ENCODE peak calls at places on chromosomes 2 and 18, in nine cellular contexts. One of them, this sample, is unnamed.

GRCh38 chr2:169767243-169767888 is 31.3 kb upstream of the SSB start:
- DNase-seq in BJ: no peak
- DNase-seq in WTC11: peak; percentile 31
- DNase-seq in K562: peak; percentile 44
- DNase-seq in AG09309: no peak
- DNase-seq in LNCaP clone FGC: peak; percentile 22
- DNase-seq in endothelial cell: peak; percentile 47
- DNase-seq in fibroblast of pulmonary artery: peak; percentile 76
- DNase-seq in progenitor cell of endocrine pancreas: no peak
- DNase-seq in this sample: peak; percentile 40

GRCh38 chr2:174486614-174487535 is at the start of gene GPR155:
- DNase-seq in BJ: peak; percentile 85
- DNase-seq in WTC11: peak; percentile 100
- DNase-seq in K562: peak; percentile 99
- DNase-seq in AG09309: peak; percentile 88
- DNase-seq in LNCaP clone FGC: peak; percentile 89
- DNase-seq in endothelial cell: peak; percentile 98
- DNase-seq in fibroblast of pulmonary artery: peak; percentile 99
- DNase-seq in progenitor cell of endocrine pancreas: peak; percentile 98
- DNase-seq in this sample: peak; percentile 100

GRCh38 chr18:9520666-9521065 is 45.4 kb downstream of the RALBP1 start:
- DNase-seq in BJ: no peak
- DNase-seq in WTC11: no peak
- DNase-seq in K562: no peak
- DNase-seq in AG09309: no peak
- DNase-seq in LNCaP clone FGC: no peak
- DNase-seq in endothelial cell: no peak
- DNase-seq in fibroblast of pulmonary artery: peak; percentile 18
- DNase-seq in progenitor cell of endocrine pancreas: no peak
- DNase-seq in this sample: no peak

GRCh38 chr2:88054300-88055048 is 1.1 kb downstream of the KRCC1 start:
- DNase-seq in BJ: no peak
- DNase-seq in WTC11: no peak
- DNase-seq in K562: no peak
- DNase-seq in AG09309: no peak
- DNase-seq in LNCaP clone FGC: no peak
- DNase-seq in endothelial cell: no peak
- DNase-seq in fibroblast of pulmonary artery: peak; percentile 8
- DNase-seq in progenitor cell of endocrine pancreas: no peak
- DNase-seq in this sample: no peak

GRCh38 chr2:20917724-20918572 is 95.0 kb upstream of the LDAH start:
- DNase-seq in BJ: no peak
- DNase-seq in WTC11: no peak
- DNase-seq in K562: no peak
- DNase-seq in AG09309: no peak
- DNase-seq in LNCaP clone FGC: no peak
- DNase-seq in endothelial cell: no peak
- DNase-seq in fibroblast of pulmonary artery: peak; percentile 3
- DNase-seq in progenitor cell of endocrine pancreas: no peak
- DNase-seq in this sample: no peak

GRCh38 chr2:3039188-3040065 is 338.2 kb downstream of the EIPR1 start:
- DNase-seq in BJ: no peak
- DNase-seq in WTC11: no peak
- DNase-seq in K562: no peak
- DNase-seq in AG09309: no peak
- DNase-seq in LNCaP clone FGC: no peak
- DNase-seq in endothelial cell: no peak
- DNase-seq in fibroblast of pulmonary artery: no peak
- DNase-seq in progenitor cell of endocrine pancreas: no peak
- DNase-seq in this sample: no peak

GRCh38 chr2:42659601-42660000 is 91.2 kb downstream of the MTA3 start:
- DNase-seq in BJ: no peak
- DNase-seq in WTC11: no peak
- DNase-seq in K562: no peak
- DNase-seq in AG09309: no peak
- DNase-seq in LNCaP clone FGC: no peak
- DNase-seq in endothelial cell: no peak
- DNase-seq in fibroblast of pulmonary artery: peak; percentile 35
- DNase-seq in progenitor cell of endocrine pancreas: no peak
- DNase-seq in this sample: no peak

GRCh38 chr2:8334866-8335325 is 347.0 kb upstream of the ID2 start:
- DNase-seq in BJ: no peak
- DNase-seq in WTC11: no peak
- DNase-seq in K562: no peak
- DNase-seq in AG09309: no peak
- DNase-seq in LNCaP clone FGC: no peak
- DNase-seq in endothelial cell: no peak
- DNase-seq in fibroblast of pulmonary artery: no peak
- DNase-seq in progenitor cell of endocrine pancreas: no peak
- DNase-seq in this sample: no peak

GRCh38 chr2:75465317-75465998 is 95.3 kb downstream of the EVA1A start:
- DNase-seq in BJ: no peak
- DNase-seq in WTC11: no peak
- DNase-seq in K562: no peak
- DNase-seq in AG09309: no peak
- DNase-seq in LNCaP clone FGC: no peak
- DNase-seq in endothelial cell: peak; percentile 10
- DNase-seq in fibroblast of pulmonary artery: peak; percentile 60
- DNase-seq in progenitor cell of endocrine pancreas: no peak
- DNase-seq in this sample: no peak

GRCh38 chr2:7073901-7074300 is 156.7 kb downstream of the RNF144A start:
- DNase-seq in BJ: no peak
- DNase-seq in WTC11: no peak
- DNase-seq in K562: no peak
- DNase-seq in AG09309: no peak
- DNase-seq in LNCaP clone FGC: no peak
- DNase-seq in endothelial cell: no peak
- DNase-seq in fibroblast of pulmonary artery: no peak
- DNase-seq in progenitor cell of endocrine pancreas: no peak
- DNase-seq in this sample: no peak

GRCh38 chr2:32931945-32932709 is 14.6 kb upstream of the LTBP1 start:
- DNase-seq in BJ: no peak
- DNase-seq in WTC11: no peak
- DNase-seq in K562: no peak
- DNase-seq in AG09309: no peak
- DNase-seq in LNCaP clone FGC: no peak
- DNase-seq in endothelial cell: no peak
- DNase-seq in fibroblast of pulmonary artery: no peak
- DNase-seq in progenitor cell of endocrine pancreas: no peak
- DNase-seq in this sample: no peak

GRCh38 chr2:239722760-239723448 is 302.2 kb downstream of the NDUFA10 start:
- DNase-seq in BJ: no peak
- DNase-seq in WTC11: no peak
- DNase-seq in K562: no peak
- DNase-seq in AG09309: no peak
- DNase-seq in LNCaP clone FGC: no peak
- DNase-seq in endothelial cell: no peak
- DNase-seq in fibroblast of pulmonary artery: no peak
- DNase-seq in progenitor cell of endocrine pancreas: no peak
- DNase-seq in this sample: no peak

GRCh38 chr2:230968921-230969672 is 26.8 kb upstream of the SPATA3 start:
- DNase-seq in BJ: no peak
- DNase-seq in WTC11: no peak
- DNase-seq in K562: no peak
- DNase-seq in AG09309: no peak
- DNase-seq in LNCaP clone FGC: no peak
- DNase-seq in endothelial cell: no peak
- DNase-seq in fibroblast of pulmonary artery: no peak
- DNase-seq in progenitor cell of endocrine pancreas: no peak
- DNase-seq in this sample: no peak

GRCh38 chr18:59228361-59228760 is 8.4 kb downstream of the GRP start:
- DNase-seq in BJ: peak; percentile 50
- DNase-seq in WTC11: no peak
- DNase-seq in K562: no peak
- DNase-seq in AG09309: peak; percentile 59
- DNase-seq in LNCaP clone FGC: no peak
- DNase-seq in endothelial cell: no peak
- DNase-seq in fibroblast of pulmonary artery: peak; percentile 4
- DNase-seq in progenitor cell of endocrine pancreas: no peak
- DNase-seq in this sample: no peak

GRCh38 chr18:26531600-26532150 is 16.7 kb downstream of the KCTD1 start:
- DNase-seq in BJ: no peak
- DNase-seq in WTC11: no peak
- DNase-seq in K562: no peak
- DNase-seq in AG09309: no peak
- DNase-seq in LNCaP clone FGC: no peak
- DNase-seq in endothelial cell: no peak
- DNase-seq in fibroblast of pulmonary artery: no peak
- DNase-seq in progenitor cell of endocrine pancreas: no peak
- DNase-seq in this sample: no peak

GRCh38 chr2:86468162-86469033 is 27.2 kb downstream of the KDM3A start:
- DNase-seq in BJ: no peak
- DNase-seq in WTC11: no peak
- DNase-seq in K562: no peak
- DNase-seq in AG09309: no peak
- DNase-seq in LNCaP clone FGC: no peak
- DNase-seq in endothelial cell: no peak
- DNase-seq in fibroblast of pulmonary artery: no peak
- DNase-seq in progenitor cell of endocrine pancreas: no peak
- DNase-seq in this sample: no peak

GRCh38 chr18:58429442-58429841 is 199.4 kb downstream of the ALPK2 start:
- DNase-seq in BJ: no peak
- DNase-seq in WTC11: no peak
- DNase-seq in K562: no peak
- DNase-seq in AG09309: no peak
- DNase-seq in LNCaP clone FGC: no peak
- DNase-seq in endothelial cell: no peak
- DNase-seq in fibroblast of pulmonary artery: no peak
- DNase-seq in progenitor cell of endocrine pancreas: no peak
- DNase-seq in this sample: no peak

GRCh38 chr18:37393945-37394609 is 171.5 kb downstream of the CELF4 start:
- DNase-seq in BJ: peak; percentile 72
- DNase-seq in WTC11: peak; percentile 91
- DNase-seq in K562: peak; percentile 89
- DNase-seq in AG09309: peak; percentile 63
- DNase-seq in LNCaP clone FGC: no peak
- DNase-seq in endothelial cell: peak; percentile 66
- DNase-seq in fibroblast of pulmonary artery: peak; percentile 88
- DNase-seq in progenitor cell of endocrine pancreas: peak; percentile 62
- DNase-seq in this sample: peak; percentile 96

GRCh38 chr2:135663148-135663700 is 78.4 kb upstream of the UBXN4 start:
- DNase-seq in BJ: no peak
- DNase-seq in WTC11: no peak
- DNase-seq in K562: no peak
- DNase-seq in AG09309: no peak
- DNase-seq in LNCaP clone FGC: no peak
- DNase-seq in endothelial cell: no peak
- DNase-seq in fibroblast of pulmonary artery: no peak
- DNase-seq in progenitor cell of endocrine pancreas: no peak
- DNase-seq in this sample: no peak

DNA sequence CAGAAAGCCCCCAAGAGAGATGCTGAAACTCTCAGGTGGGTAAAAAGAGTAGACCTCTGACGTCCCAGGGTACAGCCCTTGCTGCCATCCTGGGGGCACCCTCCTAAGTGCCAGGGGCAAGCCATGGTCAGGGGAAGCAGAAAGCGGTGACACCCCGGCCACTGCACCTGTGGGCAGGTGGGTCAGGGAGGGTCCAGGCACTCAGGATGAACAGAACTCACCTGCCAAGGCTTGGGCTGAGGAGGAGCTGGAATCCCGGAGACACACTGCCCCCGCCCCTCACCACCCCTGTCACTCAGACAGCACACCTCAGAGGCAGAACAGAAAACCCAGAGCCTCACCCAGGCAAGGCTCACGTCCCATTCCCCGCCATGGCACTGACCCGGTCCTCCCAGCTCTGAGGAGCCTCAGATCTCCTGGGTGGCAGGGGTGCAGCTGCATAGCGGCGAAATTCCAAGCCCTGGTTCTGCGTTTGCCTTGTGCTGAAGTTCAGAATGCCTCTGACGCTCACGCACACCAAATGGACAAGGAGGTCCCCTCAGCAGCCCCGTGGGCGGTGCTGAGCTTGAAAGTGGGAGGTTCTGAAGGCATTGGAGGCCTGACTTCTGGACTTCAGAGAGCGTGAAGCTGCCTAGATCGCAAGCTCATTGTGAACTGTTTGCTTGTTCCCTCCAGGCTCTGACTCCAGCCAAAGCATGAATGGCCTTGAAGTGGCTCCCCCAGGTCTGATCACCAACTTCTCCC is 4.3 kb downstream of the GPR17 start:
- DNase-seq in BJ: no peak
- DNase-seq in WTC11: no peak
- DNase-seq in K562: no peak
- DNase-seq in AG09309: no peak
- DNase-seq in LNCaP clone FGC: no peak
- DNase-seq in endothelial cell: no peak
- DNase-seq in fibroblast of pulmonary artery: no peak
- DNase-seq in progenitor cell of endocrine pancreas: no peak
- DNase-seq in this sample: no peak
- TF ChIP-seq CTCF in BJ: no peak
- TF ChIP-seq CTCF in WTC11: peak; percentile 9
- TF ChIP-seq CTCF in K562: no peak
- TF ChIP-seq CTCF in AG09309: no peak
- TF ChIP-seq CTCF in LNCaP clone FGC: no peak
- TF ChIP-seq CTCF in endothelial cell: peak; percentile 57
- TF ChIP-seq CTCF in fibroblast of pulmonary artery: no peak
- TF ChIP-seq CTCF in progenitor cell of endocrine pancreas: peak; percentile 2
- TF ChIP-seq CTCF in this sample: peak; percentile 53

DNA sequence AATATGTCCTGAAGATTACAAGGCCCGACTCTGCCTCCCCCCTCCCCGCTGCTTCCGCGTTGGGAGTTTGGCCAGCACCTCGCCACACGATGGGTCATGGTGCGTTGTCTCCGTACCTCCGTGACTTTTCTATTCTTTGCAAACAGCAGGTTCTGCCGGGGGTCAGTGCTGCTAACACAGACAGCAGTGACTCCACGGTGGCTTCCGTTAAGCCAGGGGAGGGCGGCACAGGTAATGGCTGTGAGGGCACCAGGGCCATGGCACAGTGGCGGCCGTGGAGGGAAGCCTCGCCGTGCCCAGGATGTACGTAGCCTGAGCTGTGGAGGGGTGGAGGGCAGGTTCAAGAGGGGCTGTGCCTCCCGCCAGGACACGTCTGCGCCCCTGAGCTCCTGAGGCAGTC is 115.5 kb downstream of the NFATC1 start:
- DNase-seq in BJ: no peak
- DNase-seq in WTC11: no peak
- DNase-seq in K562: no peak
- DNase-seq in AG09309: no peak
- DNase-seq in LNCaP clone FGC: no peak
- DNase-seq in endothelial cell: no peak
- DNase-seq in fibroblast of pulmonary artery: no peak
- DNase-seq in progenitor cell of endocrine pancreas: no peak
- DNase-seq in this sample: no peak
- TF ChIP-seq CTCF in BJ: no peak
- TF ChIP-seq CTCF in WTC11: no peak
- TF ChIP-seq CTCF in K562: no peak
- TF ChIP-seq CTCF in AG09309: no peak
- TF ChIP-seq CTCF in LNCaP clone FGC: no peak
- TF ChIP-seq CTCF in endothelial cell: no peak
- TF ChIP-seq CTCF in fibroblast of pulmonary artery: no peak
- TF ChIP-seq CTCF in progenitor cell of endocrine pancreas: no peak
- TF ChIP-seq CTCF in this sample: no peak

GRCh38 chr2:226916662-226917061 is 80.8 kb downstream of the RHBDD1 start:
- DNase-seq in BJ: no peak
- DNase-seq in WTC11: no peak
- DNase-seq in K562: no peak
- DNase-seq in AG09309: no peak
- DNase-seq in LNCaP clone FGC: no peak
- DNase-seq in endothelial cell: no peak
- DNase-seq in fibroblast of pulmonary artery: no peak
- DNase-seq in progenitor cell of endocrine pancreas: no peak
- DNase-seq in this sample: no peak
- TF ChIP-seq CTCF in BJ: no peak
- TF ChIP-seq CTCF in WTC11: no peak
- TF ChIP-seq CTCF in K562: no peak
- TF ChIP-seq CTCF in AG09309: no peak
- TF ChIP-seq CTCF in LNCaP clone FGC: no peak
- TF ChIP-seq CTCF in endothelial cell: no peak
- TF ChIP-seq CTCF in fibroblast of pulmonary artery: no peak
- TF ChIP-seq CTCF in progenitor cell of endocrine pancreas: no peak
- TF ChIP-seq CTCF in this sample: no peak

GRCh38 chr2:157178865-157179264 is 78.6 kb upstream of the GALNT5 start:
- DNase-seq in BJ: no peak
- DNase-seq in WTC11: peak; percentile 20
- DNase-seq in K562: peak; percentile 44
- DNase-seq in AG09309: no peak
- DNase-seq in LNCaP clone FGC: no peak
- DNase-seq in endothelial cell: no peak
- DNase-seq in fibroblast of pulmonary artery: no peak
- DNase-seq in progenitor cell of endocrine pancreas: no peak
- DNase-seq in this sample: no peak
- TF ChIP-seq CTCF in BJ: no peak
- TF ChIP-seq CTCF in WTC11: no peak
- TF ChIP-seq CTCF in K562: peak; percentile 44
- TF ChIP-seq CTCF in AG09309: no peak
- TF ChIP-seq CTCF in LNCaP clone FGC: no peak
- TF ChIP-seq CTCF in endothelial cell: peak; percentile 47
- TF ChIP-seq CTCF in fibroblast of pulmonary artery: peak; percentile 23
- TF ChIP-seq CTCF in progenitor cell of endocrine pancreas: peak; percentile 15
- TF ChIP-seq CTCF in this sample: peak; percentile 28

This sample was measured in glutamatergic neuron.